ENCODE peak calls at places on chromosome 16, in ten cellular contexts. One of them, this sample, is unnamed.

GRCh38 chr16:69471121-69471520 is 46.7 kb downstream of the CYB5B start:
- DNase-seq in coronary artery: no peak
- DNase-seq in kidney tubule cell: no peak
- DNase-seq in activated CD8-positive, alpha-beta T cell treated with anti-CD3 and anti-CD28 coated beads, Interleukin-2, amount 10 ng/mL, durations not matched to agents 7 days and 5 days: no peak
- DNase-seq in stimulated activated CD8-positive, alpha-beta memory T cell treated with anti-CD3 and anti-CD28 coated beads, Interleukin-7, amount 100 ng/mL, for 1 hour: no peak
- DNase-seq in PC-9: no peak
- DNase-seq in thoracic aorta: no peak
- DNase-seq in effector CD4-positive, alpha-beta T cell: no peak
- DNase-seq in right cardiac atrium: no peak
- DNase-seq in stimulated activated CD4-positive, alpha-beta T cell treated with anti-CD3 and anti-CD28 coated beads, TNF-alpha, amount 100 ng/mL, for 24 hours: no peak
- DNase-seq in this sample: no peak

GRCh38 chr16:68520649-68521086 is 18.4 kb upstream of the ZFP90 start:
- DNase-seq in stimulated activated CD4-positive, alpha-beta T cell treated with anti-CD3 and anti-CD28 coated beads, TNF-alpha, amount 100 ng/mL, for 24 hours: peak
- DNase-seq in effector CD4-positive, alpha-beta T cell: peak
- DNase-seq in thoracic aorta: peak
- DNase-seq in PC-9: peak
- DNase-seq in kidney tubule cell: peak
- DNase-seq in activated CD8-positive, alpha-beta T cell treated with anti-CD3 and anti-CD28 coated beads, Interleukin-2, amount 10 ng/mL, durations not matched to agents 7 days and 5 days: peak
- DNase-seq in coronary artery: peak
- DNase-seq in stimulated activated CD8-positive, alpha-beta memory T cell treated with anti-CD3 and anti-CD28 coated beads, Interleukin-7, amount 100 ng/mL, for 1 hour: peak
- DNase-seq in right cardiac atrium: peak
- DNase-seq in this sample: peak

GRCh38 chr16:53821957-53822625 is 118.1 kb downstream of the FTO start:
- DNase-seq in kidney tubule cell: peak
- DNase-seq in right cardiac atrium: no peak
- DNase-seq in effector CD4-positive, alpha-beta T cell: no peak
- DNase-seq in activated CD8-positive, alpha-beta T cell treated with anti-CD3 and anti-CD28 coated beads, Interleukin-2, amount 10 ng/mL, durations not matched to agents 7 days and 5 days: no peak
- DNase-seq in coronary artery: no peak
- DNase-seq in stimulated activated CD8-positive, alpha-beta memory T cell treated with anti-CD3 and anti-CD28 coated beads, Interleukin-7, amount 100 ng/mL, for 1 hour: no peak
- DNase-seq in PC-9: peak
- DNase-seq in thoracic aorta: no peak
- DNase-seq in stimulated activated CD4-positive, alpha-beta T cell treated with anti-CD3 and anti-CD28 coated beads, TNF-alpha, amount 100 ng/mL, for 24 hours: no peak
- DNase-seq in this sample: no peak

GRCh38 chr16:67541391-67542263 is 13.0 kb downstream of the RIPOR1 start:
- DNase-seq in activated CD8-positive, alpha-beta T cell treated with anti-CD3 and anti-CD28 coated beads, Interleukin-2, amount 10 ng/mL, durations not matched to agents 7 days and 5 days: no peak
- DNase-seq in effector CD4-positive, alpha-beta T cell: no peak
- DNase-seq in coronary artery: peak
- DNase-seq in right cardiac atrium: peak
- DNase-seq in kidney tubule cell: peak
- DNase-seq in stimulated activated CD4-positive, alpha-beta T cell treated with anti-CD3 and anti-CD28 coated beads, TNF-alpha, amount 100 ng/mL, for 24 hours: no peak
- DNase-seq in thoracic aorta: no peak
- DNase-seq in PC-9: no peak
- DNase-seq in stimulated activated CD8-positive, alpha-beta memory T cell treated with anti-CD3 and anti-CD28 coated beads, Interleukin-7, amount 100 ng/mL, for 1 hour: no peak
- DNase-seq in this sample: no peak

GRCh38 chr16:30521873-30522641 is 4.3 kb downstream of the ZNF768 start:
- DNase-seq in coronary artery: peak
- DNase-seq in effector CD4-positive, alpha-beta T cell: no peak
- DNase-seq in stimulated activated CD4-positive, alpha-beta T cell treated with anti-CD3 and anti-CD28 coated beads, TNF-alpha, amount 100 ng/mL, for 24 hours: no peak
- DNase-seq in kidney tubule cell: peak
- DNase-seq in stimulated activated CD8-positive, alpha-beta memory T cell treated with anti-CD3 and anti-CD28 coated beads, Interleukin-7, amount 100 ng/mL, for 1 hour: no peak
- DNase-seq in activated CD8-positive, alpha-beta T cell treated with anti-CD3 and anti-CD28 coated beads, Interleukin-2, amount 10 ng/mL, durations not matched to agents 7 days and 5 days: no peak
- DNase-seq in PC-9: no peak
- DNase-seq in right cardiac atrium: no peak
- DNase-seq in thoracic aorta: no peak
- DNase-seq in this sample: no peak

GRCh38 chr16:85624646-85625045 is 11.5 kb downstream of the GSE1 start:
- DNase-seq in stimulated activated CD8-positive, alpha-beta memory T cell treated with anti-CD3 and anti-CD28 coated beads, Interleukin-7, amount 100 ng/mL, for 1 hour: no peak
- DNase-seq in stimulated activated CD4-positive, alpha-beta T cell treated with anti-CD3 and anti-CD28 coated beads, TNF-alpha, amount 100 ng/mL, for 24 hours: no peak
- DNase-seq in coronary artery: no peak
- DNase-seq in kidney tubule cell: no peak
- DNase-seq in effector CD4-positive, alpha-beta T cell: no peak
- DNase-seq in activated CD8-positive, alpha-beta T cell treated with anti-CD3 and anti-CD28 coated beads, Interleukin-2, amount 10 ng/mL, durations not matched to agents 7 days and 5 days: no peak
- DNase-seq in right cardiac atrium: no peak
- DNase-seq in thoracic aorta: no peak
- DNase-seq in PC-9: no peak
- DNase-seq in this sample: no peak

GRCh38 chr16:86642084-86642483 is 63.7 kb downstream of the FOXL1 start:
- DNase-seq in activated CD8-positive, alpha-beta T cell treated with anti-CD3 and anti-CD28 coated beads, Interleukin-2, amount 10 ng/mL, durations not matched to agents 7 days and 5 days: no peak
- DNase-seq in right cardiac atrium: no peak
- DNase-seq in stimulated activated CD8-positive, alpha-beta memory T cell treated with anti-CD3 and anti-CD28 coated beads, Interleukin-7, amount 100 ng/mL, for 1 hour: no peak
- DNase-seq in coronary artery: no peak
- DNase-seq in stimulated activated CD4-positive, alpha-beta T cell treated with anti-CD3 and anti-CD28 coated beads, TNF-alpha, amount 100 ng/mL, for 24 hours: no peak
- DNase-seq in effector CD4-positive, alpha-beta T cell: no peak
- DNase-seq in kidney tubule cell: no peak
- DNase-seq in PC-9: no peak
- DNase-seq in thoracic aorta: no peak
- DNase-seq in this sample: no peak

GRCh38 chr16:16109453-16110110 is 113.7 kb downstream of the ABCC6 start:
- DNase-seq in PC-9: no peak
- DNase-seq in thoracic aorta: no peak
- DNase-seq in activated CD8-positive, alpha-beta T cell treated with anti-CD3 and anti-CD28 coated beads, Interleukin-2, amount 10 ng/mL, durations not matched to agents 7 days and 5 days: no peak
- DNase-seq in stimulated activated CD8-positive, alpha-beta memory T cell treated with anti-CD3 and anti-CD28 coated beads, Interleukin-7, amount 100 ng/mL, for 1 hour: no peak
- DNase-seq in kidney tubule cell: no peak
- DNase-seq in effector CD4-positive, alpha-beta T cell: no peak
- DNase-seq in coronary artery: no peak
- DNase-seq in stimulated activated CD4-positive, alpha-beta T cell treated with anti-CD3 and anti-CD28 coated beads, TNF-alpha, amount 100 ng/mL, for 24 hours: no peak
- DNase-seq in right cardiac atrium: no peak
- DNase-seq in this sample: no peak

GRCh38 chr16:89031715-89032659 is 55.0 kb upstream of the CBFA2T3 start:
- DNase-seq in right cardiac atrium: peak
- DNase-seq in kidney tubule cell: no peak
- DNase-seq in activated CD8-positive, alpha-beta T cell treated with anti-CD3 and anti-CD28 coated beads, Interleukin-2, amount 10 ng/mL, durations not matched to agents 7 days and 5 days: peak
- DNase-seq in stimulated activated CD8-positive, alpha-beta memory T cell treated with anti-CD3 and anti-CD28 coated beads, Interleukin-7, amount 100 ng/mL, for 1 hour: peak
- DNase-seq in effector CD4-positive, alpha-beta T cell: peak
- DNase-seq in stimulated activated CD4-positive, alpha-beta T cell treated with anti-CD3 and anti-CD28 coated beads, TNF-alpha, amount 100 ng/mL, for 24 hours: peak
- DNase-seq in PC-9: no peak
- DNase-seq in thoracic aorta: no peak
- DNase-seq in coronary artery: no peak
- DNase-seq in this sample: peak

GRCh38 chr16:15996432-15997109 is 47.2 kb downstream of the ABCC1 start:
- DNase-seq in effector CD4-positive, alpha-beta T cell: no peak
- DNase-seq in right cardiac atrium: peak
- DNase-seq in coronary artery: no peak
- DNase-seq in thoracic aorta: no peak
- DNase-seq in activated CD8-positive, alpha-beta T cell treated with anti-CD3 and anti-CD28 coated beads, Interleukin-2, amount 10 ng/mL, durations not matched to agents 7 days and 5 days: no peak
- DNase-seq in stimulated activated CD8-positive, alpha-beta memory T cell treated with anti-CD3 and anti-CD28 coated beads, Interleukin-7, amount 100 ng/mL, for 1 hour: no peak
- DNase-seq in stimulated activated CD4-positive, alpha-beta T cell treated with anti-CD3 and anti-CD28 coated beads, TNF-alpha, amount 100 ng/mL, for 24 hours: no peak
- DNase-seq in PC-9: peak
- DNase-seq in kidney tubule cell: peak
- DNase-seq in this sample: no peak

GRCh38 chr16:2451851-2452320 is 8.0 kb upstream of the TEDC2 start:
- DNase-seq in coronary artery: no peak
- DNase-seq in kidney tubule cell: no peak
- DNase-seq in effector CD4-positive, alpha-beta T cell: no peak
- DNase-seq in stimulated activated CD8-positive, alpha-beta memory T cell treated with anti-CD3 and anti-CD28 coated beads, Interleukin-7, amount 100 ng/mL, for 1 hour: no peak
- DNase-seq in stimulated activated CD4-positive, alpha-beta T cell treated with anti-CD3 and anti-CD28 coated beads, TNF-alpha, amount 100 ng/mL, for 24 hours: no peak
- DNase-seq in activated CD8-positive, alpha-beta T cell treated with anti-CD3 and anti-CD28 coated beads, Interleukin-2, amount 10 ng/mL, durations not matched to agents 7 days and 5 days: no peak
- DNase-seq in thoracic aorta: no peak
- DNase-seq in right cardiac atrium: peak
- DNase-seq in PC-9: no peak
- DNase-seq in this sample: no peak

GRCh38 chr16:48139517-48139916 is 16.3 kb downstream of the ABCC12 start:
- DNase-seq in right cardiac atrium: no peak
- DNase-seq in kidney tubule cell: no peak
- DNase-seq in activated CD8-positive, alpha-beta T cell treated with anti-CD3 and anti-CD28 coated beads, Interleukin-2, amount 10 ng/mL, durations not matched to agents 7 days and 5 days: no peak
- DNase-seq in stimulated activated CD8-positive, alpha-beta memory T cell treated with anti-CD3 and anti-CD28 coated beads, Interleukin-7, amount 100 ng/mL, for 1 hour: no peak
- DNase-seq in coronary artery: no peak
- DNase-seq in stimulated activated CD4-positive, alpha-beta T cell treated with anti-CD3 and anti-CD28 coated beads, TNF-alpha, amount 100 ng/mL, for 24 hours: no peak
- DNase-seq in thoracic aorta: no peak
- DNase-seq in PC-9: no peak
- DNase-seq in effector CD4-positive, alpha-beta T cell: no peak
- DNase-seq in this sample: no peak

GRCh38 chr16:53282975-53283946 is 151.0 kb upstream of the RBL2 start:
- DNase-seq in coronary artery: no peak
- DNase-seq in right cardiac atrium: no peak
- DNase-seq in stimulated activated CD4-positive, alpha-beta T cell treated with anti-CD3 and anti-CD28 coated beads, TNF-alpha, amount 100 ng/mL, for 24 hours: no peak
- DNase-seq in PC-9: peak
- DNase-seq in kidney tubule cell: peak
- DNase-seq in stimulated activated CD8-positive, alpha-beta memory T cell treated with anti-CD3 and anti-CD28 coated beads, Interleukin-7, amount 100 ng/mL, for 1 hour: no peak
- DNase-seq in activated CD8-positive, alpha-beta T cell treated with anti-CD3 and anti-CD28 coated beads, Interleukin-2, amount 10 ng/mL, durations not matched to agents 7 days and 5 days: no peak
- DNase-seq in thoracic aorta: no peak
- DNase-seq in effector CD4-positive, alpha-beta T cell: no peak
- DNase-seq in this sample: no peak

GRCh38 chr16:1656808-1657617 is 21.1 kb upstream of the JPT2 start:
- DNase-seq in right cardiac atrium: peak
- DNase-seq in activated CD8-positive, alpha-beta T cell treated with anti-CD3 and anti-CD28 coated beads, Interleukin-2, amount 10 ng/mL, durations not matched to agents 7 days and 5 days: no peak
- DNase-seq in coronary artery: no peak
- DNase-seq in PC-9: no peak
- DNase-seq in stimulated activated CD8-positive, alpha-beta memory T cell treated with anti-CD3 and anti-CD28 coated beads, Interleukin-7, amount 100 ng/mL, for 1 hour: no peak
- DNase-seq in kidney tubule cell: no peak
- DNase-seq in stimulated activated CD4-positive, alpha-beta T cell treated with anti-CD3 and anti-CD28 coated beads, TNF-alpha, amount 100 ng/mL, for 24 hours: no peak
- DNase-seq in thoracic aorta: no peak
- DNase-seq in effector CD4-positive, alpha-beta T cell: no peak
- DNase-seq in this sample: no peak

GRCh38 chr16:7057458-7057857 is 275.2 kb upstream of the RBFOX1 start:
- DNase-seq in stimulated activated CD4-positive, alpha-beta T cell treated with anti-CD3 and anti-CD28 coated beads, TNF-alpha, amount 100 ng/mL, for 24 hours: no peak
- DNase-seq in activated CD8-positive, alpha-beta T cell treated with anti-CD3 and anti-CD28 coated beads, Interleukin-2, amount 10 ng/mL, durations not matched to agents 7 days and 5 days: no peak
- DNase-seq in PC-9: no peak
- DNase-seq in effector CD4-positive, alpha-beta T cell: no peak
- DNase-seq in kidney tubule cell: no peak
- DNase-seq in stimulated activated CD8-positive, alpha-beta memory T cell treated with anti-CD3 and anti-CD28 coated beads, Interleukin-7, amount 100 ng/mL, for 1 hour: no peak
- DNase-seq in right cardiac atrium: no peak
- DNase-seq in thoracic aorta: no peak
- DNase-seq in coronary artery: no peak
- DNase-seq in this sample: no peak

GRCh38 chr16:48608452-48608851 is 1.5 kb downstream of the N4BP1 start:
- DNase-seq in coronary artery: no peak
- DNase-seq in right cardiac atrium: no peak
- DNase-seq in effector CD4-positive, alpha-beta T cell: peak
- DNase-seq in activated CD8-positive, alpha-beta T cell treated with anti-CD3 and anti-CD28 coated beads, Interleukin-2, amount 10 ng/mL, durations not matched to agents 7 days and 5 days: peak
- DNase-seq in kidney tubule cell: no peak
- DNase-seq in PC-9: peak
- DNase-seq in thoracic aorta: no peak
- DNase-seq in stimulated activated CD8-positive, alpha-beta memory T cell treated with anti-CD3 and anti-CD28 coated beads, Interleukin-7, amount 100 ng/mL, for 1 hour: no peak
- DNase-seq in stimulated activated CD4-positive, alpha-beta T cell treated with anti-CD3 and anti-CD28 coated beads, TNF-alpha, amount 100 ng/mL, for 24 hours: no peak
- DNase-seq in this sample: peak

GRCh38 chr16:82192665-82193064 is 22.6 kb upstream of the MPHOSPH6 start:
- DNase-seq in effector CD4-positive, alpha-beta T cell: no peak
- DNase-seq in kidney tubule cell: peak
- DNase-seq in stimulated activated CD4-positive, alpha-beta T cell treated with anti-CD3 and anti-CD28 coated beads, TNF-alpha, amount 100 ng/mL, for 24 hours: peak
- DNase-seq in coronary artery: no peak
- DNase-seq in PC-9: no peak
- DNase-seq in activated CD8-positive, alpha-beta T cell treated with anti-CD3 and anti-CD28 coated beads, Interleukin-2, amount 10 ng/mL, durations not matched to agents 7 days and 5 days: peak
- DNase-seq in thoracic aorta: no peak
- DNase-seq in stimulated activated CD8-positive, alpha-beta memory T cell treated with anti-CD3 and anti-CD28 coated beads, Interleukin-7, amount 100 ng/mL, for 1 hour: no peak
- DNase-seq in right cardiac atrium: no peak
- DNase-seq in this sample: no peak

GRCh38 chr16:51151435-51151950 is 423 bp upstream of the SALL1 start:
- DNase-seq in activated CD8-positive, alpha-beta T cell treated with anti-CD3 and anti-CD28 coated beads, Interleukin-2, amount 10 ng/mL, durations not matched to agents 7 days and 5 days: no peak
- DNase-seq in PC-9: no peak
- DNase-seq in kidney tubule cell: peak
- DNase-seq in coronary artery: no peak
- DNase-seq in stimulated activated CD8-positive, alpha-beta memory T cell treated with anti-CD3 and anti-CD28 coated beads, Interleukin-7, amount 100 ng/mL, for 1 hour: no peak
- DNase-seq in right cardiac atrium: peak
- DNase-seq in thoracic aorta: no peak
- DNase-seq in effector CD4-positive, alpha-beta T cell: no peak
- DNase-seq in stimulated activated CD4-positive, alpha-beta T cell treated with anti-CD3 and anti-CD28 coated beads, TNF-alpha, amount 100 ng/mL, for 24 hours: no peak
- DNase-seq in this sample: no peak

GRCh38 chr16:77335652-77336234 is 99.1 kb downstream of the ADAMTS18 start:
- DNase-seq in activated CD8-positive, alpha-beta T cell treated with anti-CD3 and anti-CD28 coated beads, Interleukin-2, amount 10 ng/mL, durations not matched to agents 7 days and 5 days: no peak
- DNase-seq in coronary artery: no peak
- DNase-seq in kidney tubule cell: peak
- DNase-seq in thoracic aorta: no peak
- DNase-seq in right cardiac atrium: no peak
- DNase-seq in stimulated activated CD8-positive, alpha-beta memory T cell treated with anti-CD3 and anti-CD28 coated beads, Interleukin-7, amount 100 ng/mL, for 1 hour: no peak
- DNase-seq in stimulated activated CD4-positive, alpha-beta T cell treated with anti-CD3 and anti-CD28 coated beads, TNF-alpha, amount 100 ng/mL, for 24 hours: no peak
- DNase-seq in effector CD4-positive, alpha-beta T cell: no peak
- DNase-seq in PC-9: peak
- DNase-seq in this sample: no peak

GRCh38 chr16:67173808-67174705 is 3.7 kb downstream of the NOL3 start:
- DNase-seq in kidney tubule cell: peak
- DNase-seq in PC-9: peak
- DNase-seq in right cardiac atrium: peak
- DNase-seq in coronary artery: peak
- DNase-seq in thoracic aorta: peak
- DNase-seq in stimulated activated CD8-positive, alpha-beta memory T cell treated with anti-CD3 and anti-CD28 coated beads, Interleukin-7, amount 100 ng/mL, for 1 hour: no peak
- DNase-seq in stimulated activated CD4-positive, alpha-beta T cell treated with anti-CD3 and anti-CD28 coated beads, TNF-alpha, amount 100 ng/mL, for 24 hours: no peak
- DNase-seq in activated CD8-positive, alpha-beta T cell treated with anti-CD3 and anti-CD28 coated beads, Interleukin-2, amount 10 ng/mL, durations not matched to agents 7 days and 5 days: peak
- DNase-seq in effector CD4-positive, alpha-beta T cell: peak
- DNase-seq in this sample: peak

GRCh38 chr16:4803479-4804243 is 1.2 kb upstream of the ROGDI start:
- DNase-seq in stimulated activated CD8-positive, alpha-beta memory T cell treated with anti-CD3 and anti-CD28 coated beads, Interleukin-7, amount 100 ng/mL, for 1 hour: no peak
- DNase-seq in right cardiac atrium: no peak
- DNase-seq in effector CD4-positive, alpha-beta T cell: no peak
- DNase-seq in stimulated activated CD4-positive, alpha-beta T cell treated with anti-CD3 and anti-CD28 coated beads, TNF-alpha, amount 100 ng/mL, for 24 hours: no peak
- DNase-seq in kidney tubule cell: no peak
- DNase-seq in coronary artery: no peak
- DNase-seq in thoracic aorta: no peak
- DNase-seq in activated CD8-positive, alpha-beta T cell treated with anti-CD3 and anti-CD28 coated beads, Interleukin-2, amount 10 ng/mL, durations not matched to agents 7 days and 5 days: no peak
- DNase-seq in PC-9: no peak
- DNase-seq in this sample: no peak

GRCh38 chr16:12089492-12090161 is 113.1 kb downstream of the SNX29 start:
- DNase-seq in activated CD8-positive, alpha-beta T cell treated with anti-CD3 and anti-CD28 coated beads, Interleukin-2, amount 10 ng/mL, durations not matched to agents 7 days and 5 days: peak
- DNase-seq in stimulated activated CD4-positive, alpha-beta T cell treated with anti-CD3 and anti-CD28 coated beads, TNF-alpha, amount 100 ng/mL, for 24 hours: no peak
- DNase-seq in PC-9: no peak
- DNase-seq in stimulated activated CD8-positive, alpha-beta memory T cell treated with anti-CD3 and anti-CD28 coated beads, Interleukin-7, amount 100 ng/mL, for 1 hour: no peak
- DNase-seq in right cardiac atrium: peak
- DNase-seq in effector CD4-positive, alpha-beta T cell: no peak
- DNase-seq in thoracic aorta: peak
- DNase-seq in kidney tubule cell: peak
- DNase-seq in coronary artery: no peak
- DNase-seq in this sample: no peak

GRCh38 chr16:56278196-56278855 is 87.0 kb downstream of the GNAO1 start:
- DNase-seq in right cardiac atrium: no peak
- DNase-seq in activated CD8-positive, alpha-beta T cell treated with anti-CD3 and anti-CD28 coated beads, Interleukin-2, amount 10 ng/mL, durations not matched to agents 7 days and 5 days: no peak
- DNase-seq in thoracic aorta: no peak
- DNase-seq in PC-9: no peak
- DNase-seq in coronary artery: no peak
- DNase-seq in stimulated activated CD4-positive, alpha-beta T cell treated with anti-CD3 and anti-CD28 coated beads, TNF-alpha, amount 100 ng/mL, for 24 hours: no peak
- DNase-seq in kidney tubule cell: no peak
- DNase-seq in effector CD4-positive, alpha-beta T cell: no peak
- DNase-seq in stimulated activated CD8-positive, alpha-beta memory T cell treated with anti-CD3 and anti-CD28 coated beads, Interleukin-7, amount 100 ng/mL, for 1 hour: no peak
- DNase-seq in this sample: no peak

GRCh38 chr16:66609139-66609510 is 4.6 kb downstream of the CMTM3 start:
- DNase-seq in coronary artery: no peak
- DNase-seq in activated CD8-positive, alpha-beta T cell treated with anti-CD3 and anti-CD28 coated beads, Interleukin-2, amount 10 ng/mL, durations not matched to agents 7 days and 5 days: no peak
- DNase-seq in thoracic aorta: no peak
- DNase-seq in stimulated activated CD4-positive, alpha-beta T cell treated with anti-CD3 and anti-CD28 coated beads, TNF-alpha, amount 100 ng/mL, for 24 hours: no peak
- DNase-seq in PC-9: no peak
- DNase-seq in effector CD4-positive, alpha-beta T cell: no peak
- DNase-seq in kidney tubule cell: no peak
- DNase-seq in stimulated activated CD8-positive, alpha-beta memory T cell treated with anti-CD3 and anti-CD28 coated beads, Interleukin-7, amount 100 ng/mL, for 1 hour: no peak
- DNase-seq in right cardiac atrium: no peak
- DNase-seq in this sample: no peak

GRCh38 chr16:55647798-55648197 is 8.0 kb upstream of the SLC6A2 start:
- DNase-seq in kidney tubule cell: no peak
- DNase-seq in right cardiac atrium: no peak
- DNase-seq in activated CD8-positive, alpha-beta T cell treated with anti-CD3 and anti-CD28 coated beads, Interleukin-2, amount 10 ng/mL, durations not matched to agents 7 days and 5 days: no peak
- DNase-seq in coronary artery: no peak
- DNase-seq in thoracic aorta: no peak
- DNase-seq in effector CD4-positive, alpha-beta T cell: no peak
- DNase-seq in stimulated activated CD8-positive, alpha-beta memory T cell treated with anti-CD3 and anti-CD28 coated beads, Interleukin-7, amount 100 ng/mL, for 1 hour: no peak
- DNase-seq in stimulated activated CD4-positive, alpha-beta T cell treated with anti-CD3 and anti-CD28 coated beads, TNF-alpha, amount 100 ng/mL, for 24 hours: no peak
- DNase-seq in PC-9: no peak
- DNase-seq in this sample: no peak

GRCh38 chr16:20147091-20147490 is 73.4 kb upstream of the GPR139 start:
- DNase-seq in stimulated activated CD4-positive, alpha-beta T cell treated with anti-CD3 and anti-CD28 coated beads, TNF-alpha, amount 100 ng/mL, for 24 hours: no peak
- DNase-seq in PC-9: no peak
- DNase-seq in coronary artery: no peak
- DNase-seq in right cardiac atrium: no peak
- DNase-seq in effector CD4-positive, alpha-beta T cell: no peak
- DNase-seq in thoracic aorta: no peak
- DNase-seq in stimulated activated CD8-positive, alpha-beta memory T cell treated with anti-CD3 and anti-CD28 coated beads, Interleukin-7, amount 100 ng/mL, for 1 hour: no peak
- DNase-seq in kidney tubule cell: no peak
- DNase-seq in activated CD8-positive, alpha-beta T cell treated with anti-CD3 and anti-CD28 coated beads, Interleukin-2, amount 10 ng/mL, durations not matched to agents 7 days and 5 days: no peak
- DNase-seq in this sample: no peak

GRCh38 chr16:4529085-4530060 is 9.2 kb downstream of the CDIP1 start:
- DNase-seq in kidney tubule cell: peak
- DNase-seq in coronary artery: no peak
- DNase-seq in effector CD4-positive, alpha-beta T cell: no peak
- DNase-seq in activated CD8-positive, alpha-beta T cell treated with anti-CD3 and anti-CD28 coated beads, Interleukin-2, amount 10 ng/mL, durations not matched to agents 7 days and 5 days: peak
- DNase-seq in PC-9: no peak
- DNase-seq in thoracic aorta: no peak
- DNase-seq in right cardiac atrium: no peak
- DNase-seq in stimulated activated CD8-positive, alpha-beta memory T cell treated with anti-CD3 and anti-CD28 coated beads, Interleukin-7, amount 100 ng/mL, for 1 hour: no peak
- DNase-seq in stimulated activated CD4-positive, alpha-beta T cell treated with anti-CD3 and anti-CD28 coated beads, TNF-alpha, amount 100 ng/mL, for 24 hours: no peak
- DNase-seq in this sample: no peak

GRCh38 chr16:17944345-17944744 is 392.2 kb downstream of the NPIPA8 start:
- DNase-seq in right cardiac atrium: no peak
- DNase-seq in activated CD8-positive, alpha-beta T cell treated with anti-CD3 and anti-CD28 coated beads, Interleukin-2, amount 10 ng/mL, durations not matched to agents 7 days and 5 days: no peak
- DNase-seq in stimulated activated CD8-positive, alpha-beta memory T cell treated with anti-CD3 and anti-CD28 coated beads, Interleukin-7, amount 100 ng/mL, for 1 hour: no peak
- DNase-seq in effector CD4-positive, alpha-beta T cell: no peak
- DNase-seq in thoracic aorta: no peak
- DNase-seq in stimulated activated CD4-positive, alpha-beta T cell treated with anti-CD3 and anti-CD28 coated beads, TNF-alpha, amount 100 ng/mL, for 24 hours: no peak
- DNase-seq in PC-9: no peak
- DNase-seq in coronary artery: no peak
- DNase-seq in kidney tubule cell: no peak
- DNase-seq in this sample: no peak

This sample was measured in T-helper 2 cell.